ENCODE peak calls at places on chromosomes 2 and 18, in four cellular contexts. O, G, E and Q are unnamed samples.

GRCh38 chr2:165539985-165540384 is 70.5 kb downstream of the CSRNP3 start:
- DNase-seq in E (no peak), O (no peak), G (no peak), Q (no peak)

GRCh38 chr2:48600204-48600813 is 17.3 kb upstream of the GTF2A1L start:
- DNase-seq in O (peak), G (no peak), E (no peak), Q (no peak)

GRCh38 chr2:212554233-212554632 is 15.6 kb upstream of the ERBB4 start:
- DNase-seq in G (no peak), O (no peak), E (no peak), Q (no peak)

GRCh38 chr2:226649871-226650660 is 149.6 kb downstream of the IRS1 start:
- DNase-seq in O (peak), G (peak), E (peak), Q (no peak)

GRCh38 chr2:120398051-120398960 is 52.4 kb downstream of the INHBB start:
- DNase-seq in G (peak), E (no peak), O (peak), Q (no peak)

GRCh38 chr2:144267209-144267608 is 252.7 kb downstream of the ZEB2 start:
- DNase-seq in E (no peak), O (no peak), G (no peak), Q (no peak)

GRCh38 chr2:204984421-204984925 is 439.2 kb downstream of the PARD3B start:
- DNase-seq in G (no peak), O (peak), E (no peak), Q (no peak)

GRCh38 chr2:231680284-231680991 is 27.9 kb upstream of the PTMA start:
- DNase-seq in G (no peak), O (peak), E (no peak), Q (no peak)

GRCh38 chr18:33870059-33870458 is 292.0 kb downstream of the ASXL3 start:
- DNase-seq in E (no peak), G (no peak), O (peak), Q (no peak)

GRCh38 chr2:216308532-216308931 is 63.8 kb downstream of the MARCHF4 start:
- DNase-seq in E (no peak), G (no peak), O (no peak), Q (peak)

GRCh38 chr2:202771741-202772470 is 99.7 kb downstream of the ICA1L start:
- DNase-seq in O (no peak), G (no peak), E (no peak), Q (no peak)

GRCh38 chr2:181058378-181059269 is 78.2 kb downstream of the UBE2E3 start:
- DNase-seq in O (peak), G (no peak), E (peak), Q (peak)

GRCh38 chr2:229431331-229431954 is 160.4 kb upstream of the PID1 start:
- DNase-seq in E (no peak), O (peak), G (no peak), Q (no peak)

GRCh38 chr2:224142397-224143312 is 103.6 kb upstream of the SERPINE2 start:
- DNase-seq in E (no peak), O (peak), G (no peak), Q (no peak)

GRCh38 chr2:96890252-96890651 is 20.4 kb upstream of the SEMA4C start:
- DNase-seq in O (no peak), E (no peak), G (no peak), Q (no peak)